ENCODE peak calls at places on chromosomes 7 and 10, in seven cellular contexts. One of them, this sample, is unnamed.
A peak's percentile ranks its signal among the peaks of the same experiment; 100 is the strongest.

GRCh38 chr7:116210345-116211005 is at the start of gene TES:
- DNase-seq in fibroblast of lung: peak; percentile 76
- DNase-seq in SK-N-SH: peak; percentile 97
- DNase-seq in GM10248: peak; percentile 89
- DNase-seq in lower lobe of right lung: peak; percentile 87
- DNase-seq in coronary artery: no peak
- DNase-seq in PC-9: peak; percentile 69
- DNase-seq in this sample: no peak

GRCh38 chr10:58936364-58936763 is 240.1 kb upstream of the PHYHIPL start:
- DNase-seq in fibroblast of lung: no peak
- DNase-seq in SK-N-SH: no peak
- DNase-seq in GM10248: no peak
- DNase-seq in lower lobe of right lung: no peak
- DNase-seq in coronary artery: no peak
- DNase-seq in PC-9: no peak
- DNase-seq in this sample: no peak

GRCh38 chr7:74290590-74290950 is 1.4 kb downstream of the CLIP2 start:
- DNase-seq in fibroblast of lung: no peak
- DNase-seq in SK-N-SH: no peak
- DNase-seq in GM10248: no peak
- DNase-seq in lower lobe of right lung: no peak
- DNase-seq in coronary artery: no peak
- DNase-seq in PC-9: no peak
- DNase-seq in this sample: no peak

GRCh38 chr7:26167293-26167934 is 15.4 kb downstream of the NFE2L3 start:
- DNase-seq in fibroblast of lung: no peak
- DNase-seq in SK-N-SH: no peak
- DNase-seq in GM10248: peak; percentile 44
- DNase-seq in lower lobe of right lung: no peak
- DNase-seq in coronary artery: no peak
- DNase-seq in PC-9: no peak
- DNase-seq in this sample: no peak

GRCh38 chr7:122886357-122887081 is at the start of gene CADPS2:
- DNase-seq in fibroblast of lung: peak; percentile 86
- DNase-seq in SK-N-SH: peak; percentile 86
- DNase-seq in GM10248: peak; percentile 61
- DNase-seq in lower lobe of right lung: peak; percentile 92
- DNase-seq in coronary artery: peak; percentile 91
- DNase-seq in PC-9: peak; percentile 77
- DNase-seq in this sample: peak; percentile 77

GRCh38 chr7:133354546-133355324 is 101.9 kb downstream of the EXOC4 start:
- DNase-seq in fibroblast of lung: peak; percentile 45
- DNase-seq in SK-N-SH: no peak
- DNase-seq in GM10248: no peak
- DNase-seq in lower lobe of right lung: no peak
- DNase-seq in coronary artery: no peak
- DNase-seq in PC-9: no peak
- DNase-seq in this sample: peak; percentile 15

GRCh38 chr10:68550747-68551411 is 9.3 kb upstream of the TET1 start:
- DNase-seq in fibroblast of lung: peak; percentile 71
- DNase-seq in SK-N-SH: peak; percentile 71
- DNase-seq in GM10248: peak; percentile 74
- DNase-seq in lower lobe of right lung: no peak
- DNase-seq in coronary artery: no peak
- DNase-seq in PC-9: no peak
- DNase-seq in this sample: peak; percentile 87

GRCh38 chr10:86198271-86198670 is 168.3 kb downstream of the GRID1 start:
- DNase-seq in fibroblast of lung: no peak
- DNase-seq in SK-N-SH: no peak
- DNase-seq in GM10248: no peak
- DNase-seq in lower lobe of right lung: no peak
- DNase-seq in coronary artery: no peak
- DNase-seq in PC-9: no peak
- DNase-seq in this sample: no peak

DNA sequence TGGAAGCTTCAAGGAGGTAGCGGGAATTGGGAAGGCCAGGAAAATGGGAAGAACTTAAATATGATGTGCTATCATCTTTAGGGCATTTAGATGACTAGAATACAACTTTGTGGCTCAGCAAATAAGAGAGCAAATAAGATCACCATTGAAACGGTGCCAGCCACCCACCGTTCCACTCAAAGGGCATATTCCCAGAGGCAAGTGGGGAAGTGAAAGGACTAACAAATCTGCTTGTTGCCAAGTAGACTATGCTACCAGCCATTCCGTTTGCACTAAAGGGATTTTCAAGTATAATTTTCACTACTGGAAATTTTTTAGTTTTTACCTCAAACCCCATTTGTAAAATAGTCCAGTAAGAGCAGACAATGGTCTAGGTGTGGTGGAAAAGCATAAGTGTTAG is 4.0 kb upstream of the PPP1R3C start:
- DNase-seq in fibroblast of lung: no peak
- DNase-seq in SK-N-SH: no peak
- DNase-seq in GM10248: no peak
- DNase-seq in lower lobe of right lung: no peak
- DNase-seq in coronary artery: no peak
- DNase-seq in PC-9: no peak
- DNase-seq in this sample: no peak
- TF ChIP-seq CTCF in fibroblast of lung: no peak
- TF ChIP-seq CTCF in SK-N-SH: no peak
- TF ChIP-seq CTCF in GM10248: no peak
- TF ChIP-seq CTCF in lower lobe of right lung: no peak
- TF ChIP-seq CTCF in coronary artery: no peak
- TF ChIP-seq CTCF in PC-9: no peak
- TF ChIP-seq CTCF in this sample: no peak

DNA sequence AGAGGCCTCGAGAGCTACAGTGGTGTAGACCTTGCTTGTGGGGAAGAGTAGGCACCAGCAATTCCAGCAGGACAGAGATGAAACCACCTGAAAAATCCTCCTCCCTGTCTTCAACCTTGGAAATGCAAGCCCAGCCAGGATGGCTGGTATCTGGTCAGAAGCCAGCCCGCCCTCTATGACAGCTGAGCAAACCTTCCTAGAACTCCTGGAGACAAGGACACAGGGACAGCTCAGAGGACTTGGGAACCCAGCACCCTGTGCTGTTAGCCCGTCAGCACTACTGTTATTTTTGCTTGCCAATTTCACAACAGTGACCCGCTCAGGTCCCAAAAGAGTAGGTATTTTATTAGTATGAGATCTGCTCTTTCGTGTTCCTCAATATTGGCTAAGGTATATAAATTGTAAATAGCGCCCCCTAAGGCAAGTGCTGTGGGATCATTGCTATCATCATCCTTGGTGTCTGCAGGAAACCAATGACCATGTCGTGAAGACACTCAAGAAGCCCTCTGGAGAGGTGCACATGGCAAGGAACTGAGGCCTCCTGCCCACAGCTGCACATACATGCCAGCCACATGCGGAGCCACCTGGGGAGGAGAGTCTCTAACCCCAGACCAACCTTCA is 156.5 kb upstream of the CHST15 start:
- DNase-seq in fibroblast of lung: no peak
- DNase-seq in SK-N-SH: no peak
- DNase-seq in GM10248: no peak
- DNase-seq in lower lobe of right lung: peak; percentile 13
- DNase-seq in coronary artery: peak; percentile 47
- DNase-seq in PC-9: no peak
- DNase-seq in this sample: no peak
- TF ChIP-seq CTCF in fibroblast of lung: peak; percentile 24
- TF ChIP-seq CTCF in SK-N-SH: no peak
- TF ChIP-seq CTCF in GM10248: no peak
- TF ChIP-seq CTCF in lower lobe of right lung: no peak
- TF ChIP-seq CTCF in coronary artery: no peak
- TF ChIP-seq CTCF in PC-9: peak; percentile 38
- TF ChIP-seq CTCF in this sample: peak; percentile 5

DNA sequence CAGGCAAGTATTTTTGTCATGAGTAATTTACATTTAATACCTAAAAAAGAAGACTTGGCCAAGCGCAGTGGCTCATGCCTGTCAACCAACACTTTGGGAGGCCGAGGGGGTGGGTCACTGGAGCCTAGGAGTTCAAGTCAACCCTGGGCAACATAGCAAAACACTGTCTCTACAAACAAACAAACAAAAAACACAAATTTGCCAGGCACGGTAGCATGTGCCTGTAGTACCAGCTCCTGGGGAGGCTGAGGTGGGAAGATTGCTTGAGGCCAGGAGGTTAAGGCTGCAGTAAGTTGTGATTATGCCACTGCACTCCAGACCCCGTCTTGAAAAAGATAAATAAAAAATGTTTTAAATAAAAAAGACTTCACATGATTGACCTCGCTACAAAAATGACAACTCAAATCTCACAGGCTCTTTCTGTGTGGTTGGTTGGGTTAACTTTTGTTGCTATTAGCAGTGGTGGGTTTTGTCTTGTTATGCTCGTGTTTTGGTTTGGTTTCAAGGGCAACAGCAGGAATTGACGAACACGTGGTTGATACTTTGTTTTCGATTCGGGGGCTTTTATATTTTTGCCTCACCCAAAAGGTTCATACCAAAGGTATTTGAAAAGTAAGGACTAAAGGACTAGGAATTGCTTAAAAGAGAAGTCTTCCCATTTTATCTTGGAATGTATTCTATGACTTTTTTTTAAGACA is 227.2 kb upstream of the MKLN1 start:
- DNase-seq in fibroblast of lung: no peak
- DNase-seq in SK-N-SH: no peak
- DNase-seq in GM10248: no peak
- DNase-seq in lower lobe of right lung: no peak
- DNase-seq in coronary artery: no peak
- DNase-seq in PC-9: no peak
- DNase-seq in this sample: no peak
- TF ChIP-seq CTCF in fibroblast of lung: no peak
- TF ChIP-seq CTCF in SK-N-SH: no peak
- TF ChIP-seq CTCF in GM10248: no peak
- TF ChIP-seq CTCF in lower lobe of right lung: no peak
- TF ChIP-seq CTCF in coronary artery: no peak
- TF ChIP-seq CTCF in PC-9: no peak
- TF ChIP-seq CTCF in this sample: no peak

DNA sequence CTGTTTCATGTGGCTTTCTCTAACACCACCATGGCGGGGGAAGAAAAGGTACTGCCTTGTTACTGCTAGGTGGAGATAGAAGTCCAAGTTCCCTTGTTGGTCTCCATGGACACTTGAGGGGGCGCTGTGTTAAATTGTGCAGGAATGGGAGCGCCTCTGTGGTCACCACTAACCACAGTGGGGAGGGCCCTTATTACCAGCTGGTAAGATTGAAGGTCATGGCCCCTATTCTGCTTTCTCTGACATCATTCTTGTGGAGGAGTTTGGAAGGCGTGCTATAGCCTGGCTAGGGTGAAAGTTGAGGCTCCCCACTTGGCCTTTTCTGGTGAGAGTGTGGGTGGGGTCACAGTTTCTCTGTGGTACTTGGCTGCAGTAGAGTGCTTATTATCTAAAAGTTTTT is 14.9 kb upstream of the MXI1 start:
- DNase-seq in fibroblast of lung: no peak
- DNase-seq in SK-N-SH: no peak
- DNase-seq in GM10248: peak; percentile 53
- DNase-seq in lower lobe of right lung: no peak
- DNase-seq in coronary artery: no peak
- DNase-seq in PC-9: no peak
- DNase-seq in this sample: peak; percentile 38
- TF ChIP-seq CTCF in fibroblast of lung: no peak
- TF ChIP-seq CTCF in SK-N-SH: no peak
- TF ChIP-seq CTCF in GM10248: peak; percentile 10
- TF ChIP-seq CTCF in lower lobe of right lung: no peak
- TF ChIP-seq CTCF in coronary artery: no peak
- TF ChIP-seq CTCF in PC-9: no peak
- TF ChIP-seq CTCF in this sample: peak; percentile 4

GRCh38 chr7:85554294-85554877 is 367.5 kb upstream of the SEMA3D start:
- DNase-seq in fibroblast of lung: peak; percentile 71
- DNase-seq in SK-N-SH: peak; percentile 19
- DNase-seq in GM10248: peak; percentile 4
- DNase-seq in lower lobe of right lung: no peak
- DNase-seq in coronary artery: no peak
- DNase-seq in PC-9: peak; percentile 55
- DNase-seq in this sample: peak; percentile 81
- TF ChIP-seq CTCF in fibroblast of lung: peak; percentile 70
- TF ChIP-seq CTCF in SK-N-SH: peak; percentile 95
- TF ChIP-seq CTCF in GM10248: peak; percentile 74
- TF ChIP-seq CTCF in lower lobe of right lung: peak; percentile 68
- TF ChIP-seq CTCF in coronary artery: peak; percentile 55
- TF ChIP-seq CTCF in PC-9: peak; percentile 83
- TF ChIP-seq CTCF in this sample: peak; percentile 69

DNA sequence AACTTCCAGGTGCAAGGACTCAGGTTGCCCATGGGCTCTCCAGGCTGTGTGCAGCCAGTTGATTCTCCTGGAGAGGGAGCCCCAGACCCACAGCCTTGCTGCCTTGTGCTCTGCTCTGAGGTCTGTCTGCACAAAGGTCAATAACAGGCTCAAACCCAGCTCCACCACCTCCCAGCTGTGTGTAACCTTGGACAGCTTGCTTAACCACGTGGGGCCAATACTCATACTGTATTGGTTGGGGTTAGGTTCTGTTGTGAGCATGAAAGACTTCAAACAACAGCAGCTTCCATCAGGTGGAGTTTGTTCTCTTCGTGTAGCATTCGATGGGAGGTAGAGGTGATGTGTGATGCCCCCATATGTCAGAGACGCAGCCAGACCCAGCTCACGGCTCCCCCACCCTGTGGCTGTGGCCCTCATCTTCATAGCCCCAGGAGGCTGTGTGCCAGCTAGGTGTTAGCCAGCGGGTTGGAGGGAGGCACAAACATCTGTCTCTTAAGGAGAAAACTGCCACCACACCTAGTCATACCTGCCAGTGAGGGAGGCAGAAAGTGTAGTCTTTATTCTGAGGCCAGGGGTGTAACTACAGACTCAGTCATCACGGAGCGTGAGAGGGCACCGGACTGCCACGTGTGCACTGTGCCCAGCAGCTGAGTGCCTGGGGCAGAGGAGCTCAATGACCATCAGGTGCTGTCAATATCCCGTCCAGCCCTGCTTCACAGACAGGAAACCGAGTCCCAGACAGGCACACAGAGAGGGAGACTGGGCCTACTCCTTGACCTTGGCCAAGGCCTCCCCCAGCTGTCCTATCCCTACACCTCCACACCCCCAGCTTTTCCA is 8.0 kb upstream of the POLD2 start:
- DNase-seq in fibroblast of lung: no peak
- DNase-seq in SK-N-SH: peak; percentile 36
- DNase-seq in GM10248: no peak
- DNase-seq in lower lobe of right lung: no peak
- DNase-seq in coronary artery: no peak
- DNase-seq in PC-9: peak; percentile 73
- DNase-seq in this sample: peak; percentile 41
- TF ChIP-seq CTCF in fibroblast of lung: peak; percentile 45
- TF ChIP-seq CTCF in SK-N-SH: peak; percentile 50
- TF ChIP-seq CTCF in GM10248: no peak
- TF ChIP-seq CTCF in lower lobe of right lung: no peak
- TF ChIP-seq CTCF in coronary artery: no peak
- TF ChIP-seq CTCF in PC-9: peak; percentile 77
- TF ChIP-seq CTCF in this sample: peak; percentile 35

GRCh38 chr10:132453470-132453861 is 56.5 kb downstream of the PWWP2B start:
- DNase-seq in fibroblast of lung: no peak
- DNase-seq in SK-N-SH: no peak
- DNase-seq in GM10248: no peak
- DNase-seq in lower lobe of right lung: no peak
- DNase-seq in coronary artery: no peak
- DNase-seq in PC-9: no peak
- DNase-seq in this sample: no peak
- TF ChIP-seq CTCF in fibroblast of lung: no peak
- TF ChIP-seq CTCF in SK-N-SH: no peak
- TF ChIP-seq CTCF in GM10248: no peak
- TF ChIP-seq CTCF in lower lobe of right lung: peak; percentile 25
- TF ChIP-seq CTCF in coronary artery: no peak
- TF ChIP-seq CTCF in PC-9: peak; percentile 43
- TF ChIP-seq CTCF in this sample: no peak

GRCh38 chr10:34078017-34078416 is 737.1 kb downstream of the PARD3 start:
- DNase-seq in fibroblast of lung: no peak
- DNase-seq in SK-N-SH: no peak
- DNase-seq in GM10248: no peak
- DNase-seq in lower lobe of right lung: no peak
- DNase-seq in coronary artery: no peak
- DNase-seq in PC-9: no peak
- DNase-seq in this sample: no peak
- TF ChIP-seq CTCF in fibroblast of lung: peak; percentile 27
- TF ChIP-seq CTCF in SK-N-SH: peak; percentile 10
- TF ChIP-seq CTCF in GM10248: no peak
- TF ChIP-seq CTCF in lower lobe of right lung: no peak
- TF ChIP-seq CTCF in coronary artery: no peak
- TF ChIP-seq CTCF in PC-9: no peak
- TF ChIP-seq CTCF in this sample: peak; percentile 10

This sample was measured in fibroblast of mammary gland.